ENCODE peak calls at places on chromosome 17, in five cellular contexts. One of them, this sample, is unnamed.

GRCh38 chr17:73939808-73940207 is 263.7 kb upstream of the RPL38 start:
- DNase-seq in astrocyte of the spinal cord: no peak
- DNase-seq in endothelial cell: no peak
- DNase-seq in NCI-H510A: no peak
- DNase-seq in CD8-positive, alpha-beta memory T cell: no peak
- DNase-seq in this sample: no peak

GRCh38 chr17:78252111-78252634 is 20.7 kb downstream of the TMEM235 start:
- DNase-seq in astrocyte of the spinal cord: no peak
- DNase-seq in endothelial cell: no peak
- DNase-seq in NCI-H510A: no peak
- DNase-seq in CD8-positive, alpha-beta memory T cell: peak
- DNase-seq in this sample: no peak

GRCh38 chr17:17737938-17738894 is 57.0 kb downstream of the RAI1 start:
- DNase-seq in astrocyte of the spinal cord: peak
- DNase-seq in endothelial cell: no peak
- DNase-seq in NCI-H510A: no peak
- DNase-seq in CD8-positive, alpha-beta memory T cell: no peak
- DNase-seq in this sample: peak

GRCh38 chr17:79658811-79659207 is 48.0 kb upstream of the RBFOX3 start:
- DNase-seq in astrocyte of the spinal cord: no peak
- DNase-seq in endothelial cell: peak
- DNase-seq in NCI-H510A: no peak
- DNase-seq in CD8-positive, alpha-beta memory T cell: no peak
- DNase-seq in this sample: peak

GRCh38 chr17:75151893-75152292 is 2.4 kb downstream of the JPT1 start:
- DNase-seq in astrocyte of the spinal cord: peak
- DNase-seq in endothelial cell: no peak
- DNase-seq in NCI-H510A: no peak
- DNase-seq in CD8-positive, alpha-beta memory T cell: no peak
- DNase-seq in this sample: peak

GRCh38 chr17:65529761-65530157 is 31.7 kb downstream of the AXIN2 start:
- DNase-seq in astrocyte of the spinal cord: no peak
- DNase-seq in endothelial cell: no peak
- DNase-seq in NCI-H510A: no peak
- DNase-seq in CD8-positive, alpha-beta memory T cell: no peak
- DNase-seq in this sample: no peak

GRCh38 chr17:79036609-79037008 is 12.6 kb downstream of the C1QTNF1 start:
- DNase-seq in astrocyte of the spinal cord: peak
- DNase-seq in endothelial cell: no peak
- DNase-seq in NCI-H510A: no peak
- DNase-seq in CD8-positive, alpha-beta memory T cell: no peak
- DNase-seq in this sample: peak

GRCh38 chr17:3594056-3594810 is 15.0 kb downstream of the TRPV1 start:
- DNase-seq in astrocyte of the spinal cord: peak
- DNase-seq in endothelial cell: no peak
- DNase-seq in NCI-H510A: no peak
- DNase-seq in CD8-positive, alpha-beta memory T cell: no peak
- DNase-seq in this sample: peak

GRCh38 chr17:19275457-19276082 is 38.4 kb downstream of the EPN2 start:
- DNase-seq in astrocyte of the spinal cord: no peak
- DNase-seq in endothelial cell: no peak
- DNase-seq in NCI-H510A: no peak
- DNase-seq in CD8-positive, alpha-beta memory T cell: no peak
- DNase-seq in this sample: no peak

GRCh38 chr17:68197091-68197996 is 50.5 kb upstream of the AMZ2 start:
- DNase-seq in astrocyte of the spinal cord: no peak
- DNase-seq in endothelial cell: peak
- DNase-seq in NCI-H510A: peak
- DNase-seq in CD8-positive, alpha-beta memory T cell: no peak
- DNase-seq in this sample: no peak

GRCh38 chr17:67746704-67747571 is 29.2 kb downstream of the NOL11 start:
- DNase-seq in astrocyte of the spinal cord: no peak
- DNase-seq in endothelial cell: no peak
- DNase-seq in NCI-H510A: no peak
- DNase-seq in CD8-positive, alpha-beta memory T cell: no peak
- DNase-seq in this sample: no peak

GRCh38 chr17:80002242-80002641 is 33.4 kb downstream of the TBC1D16 start:
- DNase-seq in astrocyte of the spinal cord: no peak
- DNase-seq in endothelial cell: no peak
- DNase-seq in NCI-H510A: no peak
- DNase-seq in CD8-positive, alpha-beta memory T cell: no peak
- DNase-seq in this sample: no peak

GRCh38 chr17:4956493-4957061 is 5.7 kb downstream of the ENO3 start:
- DNase-seq in astrocyte of the spinal cord: no peak
- DNase-seq in endothelial cell: peak
- DNase-seq in NCI-H510A: no peak
- DNase-seq in CD8-positive, alpha-beta memory T cell: no peak
- DNase-seq in this sample: no peak

GRCh38 chr17:64771980-64772844 is 110.1 kb upstream of the SMURF2 start:
- DNase-seq in astrocyte of the spinal cord: no peak
- DNase-seq in endothelial cell: no peak
- DNase-seq in NCI-H510A: no peak
- DNase-seq in CD8-positive, alpha-beta memory T cell: no peak
- DNase-seq in this sample: no peak

GRCh38 chr17:27558842-27559505 is 72.0 kb upstream of the LGALS9 start:
- DNase-seq in astrocyte of the spinal cord: no peak
- DNase-seq in endothelial cell: no peak
- DNase-seq in NCI-H510A: no peak
- DNase-seq in CD8-positive, alpha-beta memory T cell: no peak
- DNase-seq in this sample: no peak

GRCh38 chr17:39676198-39676819 is 8.1 kb downstream of the PNMT start:
- DNase-seq in astrocyte of the spinal cord: no peak
- DNase-seq in endothelial cell: no peak
- DNase-seq in NCI-H510A: peak
- DNase-seq in CD8-positive, alpha-beta memory T cell: peak
- DNase-seq in this sample: no peak

GRCh38 chr17:78289802-78290363 is 58.5 kb downstream of the TMEM235 start:
- DNase-seq in astrocyte of the spinal cord: peak
- DNase-seq in endothelial cell: peak
- DNase-seq in NCI-H510A: peak
- DNase-seq in CD8-positive, alpha-beta memory T cell: peak
- DNase-seq in this sample: peak